ENCODE peak calls at places on chromosomes 11 and 22, in seven cellular contexts. C, T, P, N, G, J and Y are unnamed samples.

GRCh38 chr11:40647290-40647689 is 812.2 kb downstream of the LRRC4C start:
- DNase-seq in C (no peak), N (no peak), J (no peak), P (no peak), G (no peak), T (no peak), Y (no peak)

GRCh38 chr11:8832571-8833260 is 78.3 kb upstream of the AKIP1 start:
- DNase-seq in P (no peak), T (no peak), C (no peak), G (peak), J (no peak), N (peak), Y (peak)

GRCh38 chr11:120652705-120653335 is 141.3 kb downstream of the GRIK4 start:
- DNase-seq in C (no peak), J (no peak), G (no peak), N (no peak), T (no peak), P (no peak), Y (no peak)

GRCh38 chr11:86790073-86790727 is 10.1 kb upstream of the PRSS23 start:
- DNase-seq in C (no peak), N (no peak), P (no peak), J (no peak), G (no peak), T (no peak), Y (no peak)

GRCh38 chr11:105840391-105840790 is 181.6 kb downstream of the MSANTD4 start:
- DNase-seq in G (no peak), C (no peak), P (no peak), J (no peak), T (no peak), N (no peak), Y (no peak)

GRCh38 chr22:30497466-30498150 is 7.9 kb downstream of the SEC14L4 start:
- DNase-seq in G (no peak), C (no peak), J (no peak), T (no peak), N (no peak), P (no peak), Y (no peak)

GRCh38 chr11:130369713-130370112 is 55.0 kb upstream of the ZBTB44 start:
- DNase-seq in C (no peak), N (no peak), P (no peak), T (no peak), J (no peak), G (no peak), Y (no peak)

GRCh38 chr11:110505514-110506284 is 76.0 kb downstream of the FDX1 start:
- DNase-seq in N (no peak), P (no peak), G (no peak), C (no peak), J (no peak), T (no peak), Y (no peak)

DNA sequence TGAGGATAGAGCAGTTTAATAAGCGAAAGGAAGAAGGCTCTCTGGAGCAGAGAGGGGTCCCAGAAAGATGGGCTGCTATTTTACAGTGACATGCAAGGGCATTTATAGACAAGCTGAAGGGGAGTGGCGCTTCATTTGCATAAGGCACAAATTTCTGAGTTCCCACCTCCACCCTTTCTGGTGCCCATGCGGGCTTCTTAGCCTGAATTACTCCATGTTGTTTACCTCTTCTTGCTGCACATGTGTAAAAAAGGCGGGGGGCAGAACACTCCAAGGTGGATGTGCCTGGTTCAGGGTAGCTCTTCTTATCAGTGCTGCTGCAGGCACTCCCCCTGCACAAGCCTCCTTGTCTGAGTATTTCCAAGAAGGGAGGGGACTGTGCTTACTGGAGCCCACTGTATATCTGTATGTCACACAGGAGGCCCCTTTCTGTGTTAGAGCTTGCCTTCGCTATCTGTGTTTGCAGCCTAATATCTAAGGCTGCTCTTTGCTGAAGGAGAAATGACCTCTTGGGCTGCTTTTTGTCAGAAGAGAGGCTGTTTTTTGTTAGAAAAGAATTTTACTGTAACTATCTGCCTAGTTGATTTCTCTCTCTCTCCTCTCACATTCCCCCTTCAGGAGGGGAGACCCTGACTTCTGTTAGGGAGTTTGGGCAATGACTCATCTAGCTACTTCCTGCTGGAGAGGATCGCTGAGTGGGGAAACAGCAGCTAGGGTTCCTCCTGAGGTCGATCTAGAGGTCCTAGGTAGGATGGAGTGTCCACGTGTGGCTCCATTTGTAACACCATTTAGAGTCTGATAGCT is 1057.0 kb upstream of the CNTN5 start:
- DNase-seq in G (no peak), N (no peak), T (no peak), C (no peak), J (no peak), P (no peak), Y (no peak)
- TF ChIP-seq EP300 in G (no peak), N (no peak), T (no peak), C (no peak), J (no peak), P (no peak), Y (no peak)

GRCh38 chr22:27839261-27839660 is 37.7 kb upstream of the MN1 start:
- DNase-seq in C (no peak), J (no peak), T (no peak), N (peak), G (no peak), P (no peak), Y (no peak)

GRCh38 chr22:27833803-27834202 is 32.2 kb upstream of the MN1 start:
- DNase-seq in G (no peak), T (no peak), C (no peak), P (no peak), N (peak), J (no peak), Y (no peak)

GRCh38 chr22:27835446-27835845 is 33.9 kb upstream of the MN1 start:
- DNase-seq in J (no peak), T (no peak), N (peak), C (no peak), G (no peak), P (no peak), Y (no peak)

GRCh38 chr22:27834364-27835185 is 33.0 kb upstream of the MN1 start:
- DNase-seq in J (no peak), P (no peak), C (no peak), T (no peak), G (no peak), N (peak), Y (no peak)

DNA sequence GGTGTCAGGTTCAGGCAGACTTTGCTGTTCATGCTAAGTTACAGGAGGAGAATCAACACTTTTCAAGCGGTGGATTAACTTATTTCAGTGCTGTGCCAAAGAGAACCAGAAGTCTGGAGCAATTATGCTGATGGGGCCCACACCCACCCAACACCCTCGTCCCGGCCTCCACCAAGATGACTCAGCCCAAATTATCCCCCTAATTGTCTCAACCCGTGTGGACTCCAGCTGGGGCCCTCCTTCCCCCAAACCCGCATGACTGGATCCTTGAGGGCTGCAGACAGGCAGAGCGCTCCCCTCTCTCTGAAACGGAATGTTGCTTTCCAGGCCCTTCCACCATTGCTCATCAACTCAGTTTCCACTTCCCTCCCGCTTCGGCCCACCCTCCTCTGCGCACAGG is 34.6 kb upstream of the MN1 start:
- DNase-seq in G (no peak), C (no peak), T (no peak), P (no peak), N (peak), J (no peak), Y (no peak)
- TF ChIP-seq EP300 in G (no peak), C (no peak), T (no peak), P (no peak), N (no peak), J (no peak), Y (no peak)

DNA sequence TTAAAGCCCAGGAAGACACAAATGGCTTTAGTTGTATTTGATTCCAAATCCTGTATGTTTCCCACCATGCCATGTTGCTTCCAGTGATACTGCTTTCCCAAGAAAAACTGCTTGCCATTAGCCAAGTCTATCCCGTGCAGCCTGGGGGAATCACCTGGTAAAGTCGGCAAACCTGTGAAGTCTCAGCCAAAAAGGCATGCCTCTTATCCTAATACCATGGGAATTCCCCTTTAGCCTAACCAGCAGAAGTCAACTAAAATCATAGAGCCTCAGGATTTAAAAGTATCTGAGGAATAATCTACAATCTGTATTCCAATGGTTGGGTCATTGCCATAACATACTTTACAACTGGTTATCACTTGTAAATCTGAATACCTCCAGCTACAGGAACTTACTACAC is 869.4 kb downstream of the DLG2 start:
- DNase-seq in P (no peak), T (no peak), G (no peak), J (no peak), C (no peak), N (no peak), Y (no peak)
- TF ChIP-seq EP300 in P (no peak), T (no peak), G (no peak), J (no peak), C (no peak), N (no peak), Y (no peak)

GRCh38 chr11:126303623-126304456 is at the start of gene DCPS:
- DNase-seq in N (peak), P (peak), G (peak), J (peak), T (peak), C (peak), Y (peak)
- TF ChIP-seq EP300 in N (no peak), P (no peak), G (no peak), J (no peak), T (no peak), C (peak), Y (no peak)